ENCODE peak calls at places on chromosomes 11 and 22, in four cellular contexts. Z is NCI-H1092, C is astrocyte, T is astrocyte of the spinal cord. B is an unnamed sample.

GRCh38 chr11:73270855-73271477 is 1.2 kb upstream of the P2RY6 start:
- DNase-seq in C (no peak), Z (no peak), T (no peak), B (peak; percentile 0)

GRCh38 chr11:128738942-128739341 is 45.1 kb downstream of the FLI1 start:
- DNase-seq in Z (no peak), C (no peak), T (no peak), B (no peak)

GRCh38 chr11:119149371-119150275 is 771 bp downstream of the ABCG4 start:
- DNase-seq in T (no peak), C (no peak), Z (no peak), B (no peak)

GRCh38 chr11:65663634-65664200 is 1.0 kb upstream of the RELA start:
- DNase-seq in T (no peak), Z (no peak), C (peak; percentile 29), B (peak; percentile 56)

GRCh38 chr11:131300304-131300703 is 70.1 kb upstream of the NTM start:
- DNase-seq in C (peak; percentile 26), Z (no peak), T (peak; percentile 3), B (no peak)

GRCh38 chr22:48261706-48262105 is 1499.3 kb downstream of the TBC1D22A start:
- DNase-seq in C (no peak), T (no peak), Z (no peak), B (no peak)

GRCh38 chr11:65639623-65640482 is 2.0 kb downstream of the SIPA1 start:
- DNase-seq in Z (no peak), T (no peak), C (no peak), B (no peak)

GRCh38 chr11:44955019-44955738 is 4.5 kb upstream of the TP53I11 start:
- DNase-seq in Z (no peak), T (peak; percentile 63), C (peak; percentile 83), B (peak; percentile 83)

GRCh38 chr11:38530226-38530625 is 1932.2 kb upstream of the RAG2 start:
- DNase-seq in T (no peak), C (peak; percentile 29), Z (no peak), B (peak; percentile 68)

GRCh38 chr22:19904881-19905618 is 36.5 kb upstream of the COMT start:
- DNase-seq in Z (no peak), C (no peak), T (no peak), B (no peak)

GRCh38 chr11:69644071-69644961 is 3.4 kb downstream of the CCND1 start:
- DNase-seq in C (peak; percentile 88), T (peak; percentile 96), Z (peak; percentile 32), B (peak; percentile 91)

GRCh38 chr11:16194566-16194965 is 161.8 kb downstream of the SOX6 start:
- DNase-seq in T (peak; percentile 23), Z (no peak), C (peak; percentile 48), B (peak; percentile 5)